ENCODE peak calls at places on chromosomes 7 and 10, in five cellular contexts. A is GM12878, X is A549, I is K562, Z is HepG2. N is an unnamed sample.

GRCh38 chr7:83517026-83517700 is 131.8 kb downstream of the SEMA3E start:
- DNase-seq in A (no peak), X (no peak), I (no peak), Z (no peak), N (no peak)

GRCh38 chr7:21300692-21301091 is 127.2 kb upstream of the SP4 start:
- DNase-seq in A (no peak), X (peak; percentile 2), I (peak; percentile 2), Z (peak; percentile 6), N (peak; percentile 32)

GRCh38 chr7:95327356-95327755 is 3.0 kb upstream of the PON1 start:
- DNase-seq in A (no peak), X (no peak), I (no peak), Z (no peak), N (no peak)

GRCh38 chr10:6721480-6721879 is 141.4 kb upstream of the PRKCQ start:
- DNase-seq in A (no peak), X (peak; percentile 87), I (no peak), Z (no peak), N (peak; percentile 31)

GRCh38 chr10:91683976-91684375 is 51.1 kb upstream of the PPP1R3C start:
- DNase-seq in A (no peak), X (peak; percentile 35), I (no peak), Z (no peak), N (no peak)

GRCh38 chr7:98470131-98470985 is 69.5 kb upstream of the BAIAP2L1 start:
- DNase-seq in A (no peak), X (peak; percentile 54), I (peak; percentile 86), Z (no peak), N (peak; percentile 94)

GRCh38 chr10:114995468-114995867 is 57.5 kb downstream of the TRUB1 start:
- DNase-seq in A (no peak), X (no peak), I (no peak), Z (no peak), N (no peak)

GRCh38 chr10:98664329-98665042 is 217.8 kb upstream of the HPS1 start:
- DNase-seq in A (peak; percentile 3), X (peak; percentile 39), I (peak; percentile 50), Z (peak; percentile 34), N (peak; percentile 20)

GRCh38 chr10:76010703-76011102 is 579.3 kb downstream of the LRMDA start:
- DNase-seq in A (no peak), X (no peak), I (no peak), Z (no peak), N (peak; percentile 58)

GRCh38 chr7:79612903-79613302 is 159.4 kb upstream of the MAGI2 start:
- DNase-seq in A (no peak), X (no peak), I (no peak), Z (no peak), N (no peak)

GRCh38 chr7:108684629-108685028 is 115.0 kb downstream of the DNAJB9 start:
- DNase-seq in A (no peak), X (no peak), I (no peak), Z (no peak), N (no peak)

GRCh38 chr7:73442903-73443542 is 9.4 kb downstream of the FZD9 start:
- DNase-seq in A (no peak), X (no peak), I (no peak), Z (no peak), N (no peak)

GRCh38 chr10:123578721-123579120 is 87.4 kb upstream of the GPR26 start:
- DNase-seq in A (no peak), X (no peak), I (no peak), Z (no peak), N (no peak)

GRCh38 chr7:49255061-49255460 is 330.7 kb downstream of the CDC14C start:
- DNase-seq in A (no peak), X (no peak), I (no peak), Z (no peak), N (no peak)

GRCh38 chr10:32110790-32111189 is 54.6 kb upstream of the KIF5B start:
- DNase-seq in A (no peak), X (no peak), I (no peak), Z (no peak), N (no peak)

GRCh38 chr7:115004121-115004520 is 82.2 kb downstream of the MDFIC start:
- DNase-seq in A (no peak), X (peak; percentile 50), I (no peak), Z (no peak), N (no peak)

GRCh38 chr7:40545739-40546138 is 410.9 kb downstream of the SUGCT start:
- DNase-seq in A (no peak), X (no peak), I (no peak), Z (no peak), N (no peak)

GRCh38 chr10:51100221-51100620 is 25.9 kb downstream of the PRKG1 start:
- DNase-seq in A (no peak), X (no peak), I (no peak), Z (no peak), N (no peak)

GRCh38 chr7:80905334-80905733 is 13.5 kb downstream of the SEMA3C start:
- DNase-seq in A (no peak), X (no peak), I (no peak), Z (no peak), N (no peak)

GRCh38 chr7:45328397-45329080 is 170.9 kb downstream of the RAMP3 start:
- DNase-seq in A (no peak), X (no peak), I (no peak), Z (no peak), N (no peak)
- TF ChIP-seq CHD2 in A (no peak), X (no peak), I (no peak), Z (no peak), N (no peak)

GRCh38 chr10:17406036-17406834 is 48.2 kb downstream of the ST8SIA6 start:
- DNase-seq in A (no peak), X (no peak), I (no peak), Z (no peak), N (no peak)
- H3K27ac ChIP-seq in A (no peak overlapping the region), X (no peak overlapping the region), I (no peak overlapping the region), Z (no peak overlapping the region), N (no peak overlapping the region)

GRCh38 chr7:32957326-32958045 is at the start of gene FKBP9:
- DNase-seq in A (no peak), X (peak; percentile 93), I (peak; percentile 86), Z (peak; percentile 76), N (peak; percentile 99)
- TF ChIP-seq CHD2 in A (no peak), X (no peak), I (no peak), Z (no peak), N (no peak)

DNA sequence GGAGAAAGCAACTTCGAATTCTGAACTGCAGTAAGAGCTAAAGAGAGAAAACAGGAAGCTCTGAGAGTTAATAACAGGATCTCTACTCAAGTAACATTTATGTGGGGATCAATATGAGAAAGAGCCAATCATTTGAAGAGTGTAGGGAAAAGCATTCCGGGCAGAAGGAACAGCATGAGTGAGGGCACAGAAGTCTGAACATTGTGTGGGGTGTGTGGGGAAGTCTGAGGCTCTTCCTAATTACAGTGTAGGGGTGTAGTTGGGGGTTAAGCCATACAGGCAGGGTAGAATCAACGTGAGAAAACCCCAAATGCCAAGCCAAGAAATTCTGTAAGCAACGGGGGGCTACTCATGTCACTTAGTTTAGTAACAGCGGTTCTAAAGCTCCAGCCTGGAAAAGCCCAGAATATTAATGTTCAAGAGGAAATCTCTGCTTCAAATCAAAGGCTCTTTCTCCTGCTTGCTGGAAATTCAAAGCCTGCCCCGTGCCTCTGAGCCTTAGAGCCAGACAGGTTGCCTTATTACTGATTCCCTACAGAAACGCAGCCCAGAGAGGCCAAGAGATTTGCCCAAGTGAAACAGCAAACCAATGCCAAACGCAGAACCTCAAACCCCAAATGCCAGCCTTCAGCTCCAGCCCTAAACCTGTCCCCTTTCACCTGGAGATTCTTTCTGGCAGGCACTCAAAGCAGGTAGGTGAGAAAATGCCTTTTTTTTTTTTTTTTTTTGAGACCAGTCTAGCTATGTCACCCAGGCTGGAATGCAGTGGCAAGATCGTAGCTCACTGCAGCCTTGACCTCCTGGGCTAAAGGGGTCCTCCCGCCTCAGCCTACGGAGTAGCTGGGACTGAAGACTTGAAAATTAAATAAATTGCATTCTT is 36.1 kb downstream of the DNAJB12 start:
- DNase-seq in A (no peak), X (no peak), I (no peak), Z (no peak), N (no peak)
- H3K27ac ChIP-seq in A (peak overlapping the region; percentile 89), X (peak overlapping the region; percentile 98), I (peak overlapping the region; percentile 97), Z (peak overlapping the region; percentile 98), N (peak overlapping the region; percentile 94)

DNA sequence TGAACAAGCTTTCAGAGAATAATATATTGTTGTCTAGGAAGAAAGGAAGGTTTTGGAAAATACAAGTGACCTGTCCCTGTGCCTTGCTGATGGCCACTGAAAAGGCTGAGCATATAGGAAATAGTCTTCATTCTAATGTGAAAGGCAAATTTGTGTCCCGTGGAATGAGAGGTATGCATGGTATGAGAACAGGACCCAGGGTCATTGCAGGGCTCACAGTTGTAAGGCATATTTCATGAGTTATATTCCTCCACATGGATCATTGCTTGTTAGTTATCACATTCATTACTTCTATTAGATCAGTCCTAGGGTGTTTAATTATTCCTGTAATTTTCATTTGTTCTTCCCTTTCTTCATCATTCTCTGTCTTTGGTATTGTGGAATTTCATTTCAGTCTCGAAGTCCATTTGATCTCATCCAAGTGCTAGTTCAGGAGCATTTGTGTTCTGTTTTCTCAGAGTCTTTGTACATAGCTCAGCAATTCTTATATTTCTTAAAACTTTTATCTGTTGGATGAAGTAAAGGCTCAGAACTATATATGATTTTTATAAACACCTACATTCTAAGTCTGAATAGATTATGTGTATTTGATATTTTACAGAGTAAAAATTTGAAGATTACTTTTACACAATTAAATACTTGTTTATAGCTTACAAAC is 39.4 kb upstream of the ARHGAP21 start:
- DNase-seq in A (no peak), X (no peak), I (no peak), Z (peak; percentile 64), N (no peak)
- TF ChIP-seq CHD2 in A (no peak), X (no peak), I (no peak), Z (no peak), N (no peak)

N was measured in SK-N-SH.